ENCODE peak calls at places on chromosomes 7 and 10, in ten cellular contexts. I is left ventricle myocardium inferior; Z is H1; P is iPS DF 6.9; U is upper lobe of right lung; F is RWPE2; Y is mammary epithelial cell; N is transverse colon; E is testis; X is CD4-positive, CD25-positive, alpha-beta regulatory T cell. H is an unnamed sample.

GRCh38 chr7:151382079-151382885 is 27.6 kb downstream of the WDR86 start:
- DNase-seq in Y (no peak), U (peak; percentile 49), F (peak; percentile 58), P (no peak), Z (peak; percentile 63), N (no peak), X (peak; percentile 18), I (peak; percentile 14), E (no peak), H (no peak)

GRCh38 chr10:63554666-63555065 is 33.5 kb downstream of the REEP3 start:
- DNase-seq in N (peak; percentile 41), I (no peak), E (no peak), F (peak; percentile 55), P (no peak), Z (no peak), U (no peak), Y (peak; percentile 82), X (no peak), H (no peak)

GRCh38 chr7:2760098-2760889 is 72.3 kb downstream of the AMZ1 start:
- DNase-seq in Z (no peak), P (peak; percentile 48), Y (no peak), E (peak; percentile 92), X (no peak), I (peak; percentile 52), N (peak; percentile 88), U (peak; percentile 73), F (no peak), H (peak; percentile 56)

GRCh38 chr10:6279540-6280267 is 77.0 kb downstream of the PFKFB3 start:
- DNase-seq in Y (no peak), P (peak; percentile 35), E (no peak), F (no peak), Z (no peak), X (no peak), U (no peak), I (no peak), N (no peak), H (no peak)

GRCh38 chr7:25297231-25297630 is 68.9 kb upstream of the NPVF start:
- DNase-seq in U (no peak), I (no peak), Z (no peak), N (no peak), F (no peak), P (no peak), Y (no peak), X (no peak), E (no peak), H (no peak)

GRCh38 chr7:109479388-109479787 is 909.7 kb downstream of the DNAJB9 start:
- DNase-seq in F (no peak), Y (no peak), X (no peak), P (no peak), N (no peak), Z (no peak), U (no peak), E (no peak), I (no peak), H (no peak)

GRCh38 chr7:131170440-131171105 is 157.1 kb upstream of the MKLN1 start:
- DNase-seq in Z (peak; percentile 19), X (no peak), F (no peak), I (no peak), Y (no peak), U (no peak), P (no peak), N (no peak), E (no peak), H (no peak)

GRCh38 chr7:55593515-55594318 is 21.4 kb upstream of the VOPP1 start:
- DNase-seq in Z (peak; percentile 95), Y (peak; percentile 51), F (no peak), X (peak; percentile 53), P (peak; percentile 67), I (peak; percentile 57), U (peak; percentile 82), E (peak; percentile 70), N (peak; percentile 82), H (peak; percentile 79)

GRCh38 chr7:141693082-141693481 is 8.9 kb downstream of the DENND11 start:
- DNase-seq in U (no peak), N (no peak), Z (no peak), P (no peak), Y (no peak), I (no peak), F (no peak), E (no peak), X (no peak), H (no peak)

GRCh38 chr10:91573320-91573719 is 59.6 kb downstream of the PPP1R3C start:
- DNase-seq in Y (no peak), F (no peak), Z (no peak), I (no peak), X (no peak), P (no peak), N (no peak), U (no peak), E (no peak), H (no peak)

GRCh38 chr7:112286294-112287086 is 80.0 kb downstream of the ZNF277 start:
- DNase-seq in F (no peak), Y (no peak), N (no peak), X (no peak), E (no peak), P (no peak), Z (no peak), I (no peak), U (no peak), H (no peak)

GRCh38 chr10:35336921-35337741 is 822 bp downstream of the CCNY start:
- DNase-seq in X (peak; percentile 28), F (peak; percentile 76), U (peak; percentile 75), E (peak; percentile 52), Y (peak; percentile 42), P (no peak), Z (peak; percentile 73), I (peak; percentile 40), N (peak; percentile 37), H (peak; percentile 36)
- H3K4me1 ChIP-seq in X (peaks cover 60% of the 10 kb centered on the region), F (peaks cover 27% of the 10 kb centered on the region), U (peaks cover 44% of the 10 kb centered on the region), E (peaks cover 33% of the 10 kb centered on the region), Y (peaks cover 32% of the 10 kb centered on the region), P (no peaks in the 10 kb centered on the region), Z (no peaks in the 10 kb centered on the region), I (peaks cover 93% of the 10 kb centered on the region), N (peaks cover 44% of the 10 kb centered on the region), H (peaks cover 65% of the 10 kb centered on the region)

GRCh38 chr7:155217629-155218028 is 80.0 kb upstream of the INSIG1 start:
- DNase-seq in X (no peak), N (no peak), E (no peak), Z (no peak), I (no peak), U (no peak), F (no peak), Y (no peak), P (no peak), H (no peak)
- H3K4me1 ChIP-seq in X (no peaks in the 10 kb centered on the region), N (peaks cover 5% of the 10 kb centered on the region), E (peaks cover 11% of the 10 kb centered on the region), Z (peaks cover 2% of the 10 kb centered on the region), I (no peaks in the 10 kb centered on the region), U (no peaks in the 10 kb centered on the region), F (peaks cover 9% of the 10 kb centered on the region), Y (peaks cover 16% of the 10 kb centered on the region), P (peaks cover 2% of the 10 kb centered on the region), H (no peaks in the 10 kb centered on the region)

GRCh38 chr7:27608776-27609495 is 53.7 kb downstream of the HIBADH start:
- DNase-seq in I (no peak), E (no peak), F (no peak), U (no peak), N (no peak), P (no peak), Z (no peak), X (no peak), Y (no peak), H (no peak)
- H3K4me1 ChIP-seq in I (peaks cover 3% of the 10 kb centered on the region), E (no peaks in the 10 kb centered on the region), F (peaks cover 57% of the 10 kb centered on the region), U (no peaks in the 10 kb centered on the region), N (peaks cover 7% of the 10 kb centered on the region), P (no peaks in the 10 kb centered on the region), Z (no peaks in the 10 kb centered on the region), X (no peaks in the 10 kb centered on the region), Y (peaks cover 11% of the 10 kb centered on the region), H (peaks cover 8% of the 10 kb centered on the region)

GRCh38 chr10:97547889-97548485 is 24.6 kb upstream of the ANKRD2 start:
- DNase-seq in Y (no peak), P (no peak), U (peak; percentile 5), N (no peak), Z (no peak), I (no peak), X (no peak), E (no peak), F (no peak), H (peak; percentile 2)
- H3K4me1 ChIP-seq in Y (peaks cover 46% of the 10 kb centered on the region), P (peaks cover 8% of the 10 kb centered on the region), U (peaks cover 16% of the 10 kb centered on the region), N (peaks cover 8% of the 10 kb centered on the region), Z (peaks cover 16% of the 10 kb centered on the region), I (peaks cover 67% of the 10 kb centered on the region), X (no peaks in the 10 kb centered on the region), E (peaks cover 40% of the 10 kb centered on the region), F (peaks cover 26% of the 10 kb centered on the region), H (peaks cover 65% of the 10 kb centered on the region)

DNA sequence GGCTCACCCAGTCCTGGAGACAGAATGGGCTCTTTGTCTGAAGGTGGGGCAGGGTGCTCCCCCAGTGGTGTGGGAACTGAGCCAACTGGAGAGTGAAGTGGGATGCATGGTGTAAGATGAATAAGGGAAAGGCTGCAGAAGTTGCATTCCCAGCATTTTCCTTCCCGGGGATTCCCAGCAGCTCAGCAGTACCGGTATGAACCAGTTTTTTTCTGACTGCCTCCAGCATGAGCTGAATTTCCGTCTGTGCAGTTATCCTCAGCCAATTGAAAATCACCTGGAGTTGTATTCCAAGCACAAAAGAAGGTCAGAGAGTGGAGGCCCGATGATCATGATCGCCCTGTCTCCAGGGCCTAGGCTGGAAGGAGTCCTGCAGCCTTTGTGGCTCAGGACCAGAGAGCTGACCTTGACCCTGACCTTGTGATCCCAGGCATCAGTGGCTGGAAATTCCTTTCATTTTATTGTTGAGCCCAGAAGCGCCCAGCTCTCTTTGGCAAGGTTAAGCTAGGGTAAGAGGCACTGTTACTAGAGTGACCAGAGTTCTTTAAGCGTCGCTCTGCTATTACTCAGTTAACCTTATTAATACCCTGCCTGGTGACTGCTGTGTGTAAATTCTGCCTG is 33.4 kb downstream of the OGDH start:
- DNase-seq in Y (peak; percentile 91), N (no peak), I (peak; percentile 36), F (no peak), U (no peak), P (no peak), Z (no peak), X (no peak), E (peak; percentile 65), H (no peak)
- H3K4me1 ChIP-seq in Y (peaks cover 38% of the 10 kb centered on the region), N (peaks cover 48% of the 10 kb centered on the region), I (peaks cover 91% of the 10 kb centered on the region), F (peaks cover 33% of the 10 kb centered on the region), U (peaks cover 59% of the 10 kb centered on the region), P (peaks cover 15% of the 10 kb centered on the region), Z (peaks cover 16% of the 10 kb centered on the region), X (peaks cover 85% of the 10 kb centered on the region), E (peaks cover 33% of the 10 kb centered on the region), H (peaks cover 72% of the 10 kb centered on the region)

DNA sequence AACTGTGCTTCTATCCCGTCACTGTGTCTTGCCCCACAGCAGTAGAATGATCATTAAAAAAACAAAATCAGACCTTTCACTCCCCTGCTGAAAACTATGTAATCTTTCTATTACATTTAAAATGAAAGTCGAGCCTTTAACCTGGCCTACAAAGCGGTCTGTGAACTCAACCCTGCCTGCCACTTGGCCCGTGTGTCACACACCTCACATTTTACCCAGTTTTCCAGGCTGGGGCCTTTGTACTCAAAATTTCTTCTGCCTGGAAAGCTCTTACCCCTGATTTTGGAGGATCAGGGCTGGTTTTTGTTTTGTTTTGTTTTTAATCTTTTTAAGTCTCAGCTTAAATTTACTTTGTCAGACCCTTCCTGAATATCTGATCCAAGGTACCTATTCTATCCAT is 82.1 kb downstream of the UBE2H start:
- DNase-seq in F (no peak), Z (no peak), Y (no peak), I (no peak), X (no peak), P (no peak), U (no peak), N (no peak), E (no peak), H (no peak)
- H3K4me1 ChIP-seq in F (peaks cover 17% of the 10 kb centered on the region), Z (no peaks in the 10 kb centered on the region), Y (peaks cover 11% of the 10 kb centered on the region), I (peaks cover 76% of the 10 kb centered on the region), X (no peaks in the 10 kb centered on the region), P (no peaks in the 10 kb centered on the region), U (peaks cover 3% of the 10 kb centered on the region), N (peaks cover 6% of the 10 kb centered on the region), E (peaks cover 6% of the 10 kb centered on the region), H (peaks cover 31% of the 10 kb centered on the region)